ENCODE peak calls at places on chromosomes 6 and 20, in eight cellular contexts. Q, D, V, R, W, O, A and C are unnamed samples.

GRCh38 chr20:15784020-15784419 is 789.2 kb downstream of the KIF16B start:
- DNase-seq in D (no peak), Q (no peak), V (no peak), W (no peak), O (no peak), R (no peak), A (no peak), C (no peak)

GRCh38 chr20:61879694-61880093 is 186.0 kb downstream of the TAF4 start:
- DNase-seq in V (no peak), W (no peak), D (no peak), A (no peak), Q (no peak), O (no peak), R (no peak), C (no peak)

GRCh38 chr20:3911956-3912355 is 22.8 kb downstream of the PANK2 start:
- DNase-seq in D (no peak), R (no peak), O (no peak), A (no peak), W (no peak), Q (no peak), V (no peak), C (no peak)

GRCh38 chr20:9301129-9302072 is 213.0 kb upstream of the LAMP5 start:
- DNase-seq in A (peak; percentile 77), W (peak; percentile 23), D (peak; percentile 50), O (no peak), Q (peak; percentile 94), V (no peak), R (no peak), C (no peak)

GRCh38 chr6:27062755-27063154 is 184.7 kb upstream of the PRSS16 start:
- DNase-seq in O (no peak), W (no peak), Q (no peak), D (no peak), R (no peak), V (no peak), A (no peak), C (no peak)

GRCh38 chr6:168018664-168019063 is 21.2 kb downstream of the KIF25 start:
- DNase-seq in O (no peak), W (peak; percentile 8), V (no peak), D (no peak), Q (no peak), R (no peak), A (no peak), C (no peak)

GRCh38 chr6:168994966-168995365 is 258.7 kb downstream of the THBS2 start:
- DNase-seq in Q (no peak), A (peak; percentile 9), D (peak; percentile 13), V (no peak), W (no peak), O (no peak), R (no peak), C (no peak)

GRCh38 chr20:57570898-57571297 is 10.0 kb downstream of the PCK1 start:
- DNase-seq in A (no peak), D (no peak), Q (no peak), V (no peak), R (no peak), W (no peak), O (no peak), C (no peak)

GRCh38 chr6:27834879-27835549 is 77.2 kb downstream of the OR2B2 start:
- DNase-seq in A (no peak), O (no peak), W (no peak), D (no peak), Q (no peak), R (no peak), V (no peak), C (no peak)

GRCh38 chr20:48751871-48752270 is 75.9 kb downstream of the PREX1 start:
- DNase-seq in R (no peak), W (no peak), O (no peak), V (no peak), D (no peak), A (no peak), Q (no peak), C (no peak)

GRCh38 chr20:52064936-52065335 is 126.6 kb downstream of the ZFP64 start:
- DNase-seq in W (no peak), D (no peak), O (no peak), R (no peak), Q (no peak), V (no peak), A (no peak), C (no peak)
- H3K4me3 ChIP-seq in W (no peak overlapping the region), D (no peak overlapping the region), O (no peak overlapping the region), R (no peak overlapping the region), Q (no peak overlapping the region), V (no peak overlapping the region), A (no peak overlapping the region), C (no peak overlapping the region)

DNA sequence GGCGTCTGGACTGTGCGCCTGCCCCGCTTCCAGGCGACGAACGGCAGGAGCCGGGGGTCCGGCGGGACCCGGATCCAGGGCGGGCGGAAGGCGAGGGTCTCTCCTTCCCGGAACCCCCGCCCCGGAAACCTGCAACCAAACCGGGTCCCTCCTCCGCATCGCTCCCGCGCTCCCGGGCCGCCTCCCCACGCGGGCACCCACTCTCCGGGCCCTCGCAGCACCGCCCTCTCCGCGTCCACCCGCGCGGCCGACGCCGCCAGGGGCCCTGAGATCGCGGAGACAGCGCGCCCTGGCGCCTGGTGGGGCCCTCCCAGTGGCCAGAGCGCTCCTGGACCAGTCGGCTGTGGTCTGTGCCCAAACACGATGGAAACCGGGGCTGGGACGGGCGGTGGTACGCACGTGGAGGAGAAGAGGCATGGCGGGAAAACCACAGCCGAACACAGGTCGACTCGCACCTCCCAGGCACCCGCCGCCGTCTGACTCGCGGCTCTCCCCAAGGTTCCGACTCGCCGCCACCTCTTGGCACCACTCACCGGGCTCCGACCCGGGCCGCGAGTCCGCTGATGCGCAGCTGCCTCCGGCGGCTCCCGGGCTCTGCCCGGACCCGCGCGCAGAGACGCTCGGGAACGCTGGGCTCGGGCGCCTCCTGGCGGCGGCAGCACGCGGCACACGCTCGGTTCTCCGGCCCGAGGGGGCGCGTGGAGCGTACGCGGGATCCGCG is 7.9 kb downstream of the NKX2-2 start:
- DNase-seq in D (peak; percentile 69), W (no peak), A (peak; percentile 39), R (peak; percentile 20), O (no peak), Q (peak; percentile 56), V (peak; percentile 56), C (peak; percentile 65)
- H3K36me3 ChIP-seq in D (no peaks in the 10 kb centered on the region), W (no peaks in the 10 kb centered on the region), A (no peaks in the 10 kb centered on the region), R (no peaks in the 10 kb centered on the region), O (no peaks in the 10 kb centered on the region), Q (no peaks in the 10 kb centered on the region), V (no peaks in the 10 kb centered on the region), C (no peaks in the 10 kb centered on the region)

DNA sequence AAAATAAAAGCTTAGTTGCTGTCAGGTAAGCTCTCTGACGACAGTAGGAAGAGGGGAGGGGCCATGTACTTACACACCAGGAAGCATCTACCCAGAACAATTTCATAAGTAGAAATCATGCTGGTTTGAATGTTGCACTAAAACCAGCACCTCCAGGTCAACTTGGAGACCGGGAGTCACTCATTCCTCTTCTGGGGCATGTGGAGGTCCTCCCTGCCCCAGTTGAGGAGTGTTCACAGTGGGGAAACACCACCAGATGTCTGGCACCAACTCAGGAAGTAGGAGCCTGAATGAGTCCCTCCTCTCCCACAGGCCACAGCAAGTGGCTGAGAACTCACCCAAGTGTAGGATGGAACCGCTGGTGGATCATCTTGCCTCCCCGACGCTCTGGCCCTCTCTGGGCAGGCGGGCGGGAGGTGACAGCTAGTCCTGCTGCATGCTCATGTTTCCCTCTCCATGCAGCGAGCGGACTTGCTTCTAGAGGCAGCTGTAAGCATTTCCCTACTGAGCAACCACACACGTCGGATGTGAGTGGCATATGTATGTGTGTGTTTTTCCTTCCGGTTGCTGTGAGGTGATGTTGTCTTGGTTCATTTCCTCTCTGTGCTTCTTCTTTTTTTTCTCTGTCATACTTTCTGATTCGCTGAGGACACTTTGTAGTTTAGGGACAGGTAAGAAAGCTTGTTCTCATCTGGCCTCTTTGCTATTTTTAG is 149.5 kb upstream of the NEDD9 start:
- DNase-seq in D (no peak), R (no peak), A (no peak), O (no peak), Q (no peak), W (no peak), V (no peak), C (no peak)
- H3K4me3 ChIP-seq in D (no peak overlapping the region), R (no peak overlapping the region), A (no peak overlapping the region), O (no peak overlapping the region), Q (no peak overlapping the region), W (peak overlapping the region; percentile 20), V (no peak overlapping the region), C (no peak overlapping the region)

GRCh38 chr20:62935968-62936585 is 1.9 kb upstream of the GID8 start:
- DNase-seq in Q (no peak), W (no peak), D (no peak), A (no peak), V (no peak), O (no peak), R (peak; percentile 5), C (no peak)

GRCh38 chr20:62936996-62937352 is 973 bp upstream of the GID8 start:
- DNase-seq in A (peak; percentile 85), O (no peak), V (no peak), R (no peak), W (no peak), Q (peak; percentile 40), D (peak; percentile 89), C (peak; percentile 32)

GRCh38 chr20:62935204-62935967 is 2.6 kb upstream of the GID8 start:
- DNase-seq in V (no peak), W (no peak), O (no peak), A (no peak), R (peak; percentile 1), Q (no peak), D (no peak), C (no peak)

GRCh38 chr20:62931464-62931863 is 5.2 kb upstream of the DIDO1 start:
- DNase-seq in V (no peak), D (no peak), R (peak; percentile 3), Q (no peak), O (peak; percentile 13), W (no peak), A (no peak), C (no peak)

GRCh38 chr20:62933966-62934365 is 4.0 kb upstream of the GID8 start:
- DNase-seq in W (no peak), O (peak; percentile 19), D (no peak), R (peak; percentile 5), V (no peak), Q (no peak), A (no peak), C (no peak)
- H3K36me3 ChIP-seq in W (no peaks in the 10 kb centered on the region), O (no peaks in the 10 kb centered on the region), D (peaks cover 7% of the 10 kb centered on the region), R (peaks cover 49% of the 10 kb centered on the region), V (peaks cover 2% of the 10 kb centered on the region), Q (no peaks in the 10 kb centered on the region), A (peaks cover 4% of the 10 kb centered on the region), C (peaks cover 53% of the 10 kb centered on the region)